ENCODE peak calls at places on chromosomes 2 and 18, in four cellular contexts. One of them, this sample, is unnamed. For H3K4me1, the result is how much of the 10 kb centered on the place peaks cover.

GRCh38 chr18:79328917-79329316 is 66.8 kb upstream of the NFATC1 start:
- DNase-seq in HepG2: no peak
- DNase-seq in GM12878: no peak
- DNase-seq in K562: no peak
- DNase-seq in this sample: no peak

GRCh38 chr2:177275041-177275440 is 10.5 kb upstream of the NFE2L2 start:
- DNase-seq in K562: no peak
- DNase-seq in HepG2: no peak
- DNase-seq in GM12878: no peak
- DNase-seq in this sample: no peak

GRCh38 chr2:202185816-202186221 is 52.6 kb downstream of the SUMO1 start:
- DNase-seq in HepG2: peak
- DNase-seq in K562: no peak
- DNase-seq in GM12878: no peak
- DNase-seq in this sample: no peak

GRCh38 chr2:169073972-169074751 is 4.8 kb downstream of the DHRS9 start:
- DNase-seq in K562: no peak
- DNase-seq in GM12878: no peak
- DNase-seq in HepG2: no peak
- DNase-seq in this sample: no peak

GRCh38 chr2:171248205-171248662 is 87.5 kb upstream of the TLK1 start:
- DNase-seq in HepG2: no peak
- DNase-seq in K562: no peak
- DNase-seq in GM12878: peak
- DNase-seq in this sample: no peak

GRCh38 chr2:1789610-1790009 is 45.3 kb upstream of the PXDN start:
- DNase-seq in K562: no peak
- DNase-seq in HepG2: no peak
- DNase-seq in GM12878: no peak
- DNase-seq in this sample: peak

GRCh38 chr2:98818164-98818563 is 87.2 kb upstream of the MGAT4A start:
- DNase-seq in GM12878: no peak
- DNase-seq in HepG2: no peak
- DNase-seq in K562: no peak
- DNase-seq in this sample: no peak

GRCh38 chr18:34928754-34929335 is 112.4 kb upstream of the MAPRE2 start:
- DNase-seq in K562: no peak
- DNase-seq in GM12878: no peak
- DNase-seq in HepG2: no peak
- DNase-seq in this sample: no peak

GRCh38 chr2:86194751-86195054 is 559 bp downstream of the IMMT start:
- DNase-seq in GM12878: peak
- DNase-seq in K562: no peak
- DNase-seq in HepG2: no peak
- DNase-seq in this sample: peak
- H3K4me1 ChIP-seq in GM12878: under half
- H3K4me1 ChIP-seq in K562: under half
- H3K4me1 ChIP-seq in HepG2: half or more
- H3K4me1 ChIP-seq in this sample: under half

GRCh38 chr2:189297446-189297845 is 117.9 kb upstream of the COL5A2 start:
- DNase-seq in HepG2: no peak
- DNase-seq in GM12878: no peak
- DNase-seq in K562: no peak
- DNase-seq in this sample: no peak

GRCh38 chr2:189287982-189288494 is 108.5 kb upstream of the COL5A2 start:
- DNase-seq in K562: no peak
- DNase-seq in GM12878: no peak
- DNase-seq in HepG2: peak
- DNase-seq in this sample: peak

GRCh38 chr2:189298038-189298437 is 118.5 kb upstream of the COL5A2 start:
- DNase-seq in K562: no peak
- DNase-seq in HepG2: no peak
- DNase-seq in GM12878: no peak
- DNase-seq in this sample: no peak

GRCh38 chr2:189291460-189291859 is 111.9 kb upstream of the COL5A2 start:
- DNase-seq in HepG2: no peak
- DNase-seq in GM12878: no peak
- DNase-seq in K562: no peak
- DNase-seq in this sample: no peak

GRCh38 chr2:189293164-189293563 is 113.6 kb upstream of the COL5A2 start:
- DNase-seq in GM12878: no peak
- DNase-seq in K562: no peak
- DNase-seq in HepG2: no peak
- DNase-seq in this sample: no peak
- TF ChIP-seq JUNB in GM12878: no peak
- TF ChIP-seq JUNB in K562: no peak
- TF ChIP-seq JUNB in HepG2: no peak
- TF ChIP-seq JUNB in this sample: no peak

GRCh38 chr18:47246027-47246971 is 5.2 kb downstream of the SKOR2 start:
- DNase-seq in K562: no peak
- DNase-seq in GM12878: no peak
- DNase-seq in HepG2: no peak
- DNase-seq in this sample: peak
- TF ChIP-seq EZH2 in K562: no peak
- TF ChIP-seq EZH2 in GM12878: no peak
- TF ChIP-seq EZH2 in HepG2: no peak
- TF ChIP-seq EZH2 in this sample: peak

GRCh38 chr2:217828336-217828735 is 174.5 kb downstream of the TNS1 start:
- DNase-seq in K562: no peak
- DNase-seq in GM12878: no peak
- DNase-seq in HepG2: no peak
- DNase-seq in this sample: no peak

GRCh38 chr2:217826505-217826904 is 176.3 kb downstream of the TNS1 start:
- DNase-seq in HepG2: no peak
- DNase-seq in GM12878: no peak
- DNase-seq in K562: no peak
- DNase-seq in this sample: no peak

GRCh38 chr2:217825469-217826235 is 177.1 kb downstream of the TNS1 start:
- DNase-seq in K562: no peak
- DNase-seq in GM12878: no peak
- DNase-seq in HepG2: no peak
- DNase-seq in this sample: no peak

GRCh38 chr2:217829420-217829819 is 173.4 kb downstream of the TNS1 start:
- DNase-seq in K562: no peak
- DNase-seq in HepG2: no peak
- DNase-seq in GM12878: no peak
- DNase-seq in this sample: no peak

DNA sequence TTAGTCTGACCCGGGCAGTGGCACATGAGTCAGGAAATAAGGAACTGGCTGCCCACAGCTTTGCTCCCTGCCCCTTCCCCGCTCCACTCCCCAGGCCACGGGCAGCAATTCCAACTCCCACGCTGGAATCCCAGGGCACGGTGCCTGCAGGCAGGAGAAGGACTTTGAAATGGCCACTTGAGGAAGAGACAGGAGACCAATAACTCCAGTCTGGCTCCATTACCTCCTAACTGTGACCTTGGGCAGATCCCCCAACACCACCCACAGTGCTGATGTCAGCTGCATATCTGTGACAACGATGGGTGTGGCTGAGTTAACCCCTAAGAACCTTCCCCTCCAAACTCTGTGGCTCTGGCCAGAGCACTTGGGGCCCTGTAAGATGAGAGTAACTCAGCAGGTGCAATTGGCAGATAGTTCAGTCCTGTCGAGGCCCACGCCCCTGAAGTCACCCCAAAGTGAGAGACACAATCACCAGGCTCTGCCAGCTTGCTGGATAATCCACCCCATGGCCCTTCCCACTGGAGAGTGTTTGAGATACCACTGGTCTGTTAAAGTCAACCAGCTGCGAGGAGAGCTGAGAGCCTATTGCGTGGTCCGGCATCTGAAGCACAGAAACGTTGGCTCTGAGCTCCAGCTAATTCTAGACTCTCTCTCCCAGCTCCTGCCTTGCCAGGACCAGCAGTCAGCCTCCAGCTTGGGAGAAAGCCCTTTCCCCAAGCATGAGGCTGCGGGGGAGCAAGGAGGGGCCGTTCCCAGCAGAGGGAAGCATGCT is 175.2 kb downstream of the TNS1 start:
- DNase-seq in HepG2: no peak
- DNase-seq in K562: peak
- DNase-seq in GM12878: no peak
- DNase-seq in this sample: no peak
- H3K4me1 ChIP-seq in HepG2: under half
- H3K4me1 ChIP-seq in K562: under half
- H3K4me1 ChIP-seq in GM12878: under half
- H3K4me1 ChIP-seq in this sample: under half

DNA sequence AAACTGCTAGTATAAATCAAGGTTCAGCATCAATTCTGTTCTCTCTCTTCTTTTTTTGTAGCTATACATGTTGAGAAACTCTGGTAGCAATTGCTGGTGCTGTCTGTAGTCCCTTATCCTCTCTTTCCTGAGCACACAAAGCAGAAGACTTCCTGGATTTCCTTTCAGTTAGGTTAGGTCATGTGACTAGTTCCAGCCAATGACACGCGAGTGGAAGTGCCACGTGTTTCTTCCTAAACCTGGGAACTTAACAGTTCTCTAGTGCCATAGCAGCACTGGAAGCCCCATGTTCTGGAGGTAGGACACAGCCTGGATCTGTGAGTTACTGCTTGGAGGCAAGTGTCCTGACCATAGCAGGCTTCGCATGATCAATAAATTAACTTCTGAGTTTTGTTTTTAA is 125.9 kb downstream of the PLA2R1 start:
- DNase-seq in HepG2: no peak
- DNase-seq in GM12878: no peak
- DNase-seq in K562: peak
- DNase-seq in this sample: peak
- TF ChIP-seq JUNB in HepG2: no peak
- TF ChIP-seq JUNB in GM12878: no peak
- TF ChIP-seq JUNB in K562: no peak
- TF ChIP-seq JUNB in this sample: no peak

DNA sequence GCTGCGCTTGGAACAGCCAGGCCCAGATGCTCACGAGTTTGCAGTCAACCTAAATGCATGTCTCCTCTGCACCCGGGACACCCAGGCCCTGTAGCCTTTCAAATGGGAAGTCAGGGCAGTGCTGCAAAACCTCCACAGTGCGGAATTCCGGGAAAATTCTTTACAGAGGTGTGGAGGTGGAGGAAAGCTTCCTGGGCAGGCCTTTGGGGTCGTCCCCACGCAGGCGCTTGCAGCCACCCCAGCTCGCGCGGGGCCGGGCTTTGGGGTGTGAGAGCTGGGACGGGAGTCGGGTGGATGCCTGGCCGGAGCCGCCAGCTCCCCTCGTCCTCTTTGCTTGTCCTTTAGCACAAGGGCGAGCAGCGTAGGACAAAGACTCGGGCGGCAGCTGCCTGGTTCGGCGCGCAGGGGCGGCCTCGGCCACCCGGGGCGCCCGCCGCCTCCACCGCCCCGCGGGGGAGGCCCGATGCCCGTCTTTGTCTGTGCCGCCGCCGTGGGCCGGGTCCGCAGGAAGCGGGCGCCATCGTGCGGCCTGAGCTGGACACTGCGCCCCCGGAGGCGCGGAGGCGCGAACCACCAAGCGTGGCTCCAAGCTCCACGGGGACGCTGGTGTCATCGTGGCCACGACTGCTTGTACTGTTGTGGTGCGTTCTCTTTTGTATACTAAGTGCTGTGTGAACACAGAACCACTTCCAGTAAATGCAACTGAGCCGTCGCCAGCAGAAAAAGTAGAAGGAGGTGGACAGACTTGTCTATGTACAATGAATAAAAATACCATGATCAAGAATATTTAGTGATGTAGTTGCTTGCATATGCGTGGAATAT is 28.2 kb upstream of the BCL11A start:
- DNase-seq in HepG2: peak
- DNase-seq in GM12878: no peak
- DNase-seq in K562: peak
- DNase-seq in this sample: peak
- TF ChIP-seq EZH2 in HepG2: peak
- TF ChIP-seq EZH2 in GM12878: no peak
- TF ChIP-seq EZH2 in K562: no peak
- TF ChIP-seq EZH2 in this sample: no peak

DNA sequence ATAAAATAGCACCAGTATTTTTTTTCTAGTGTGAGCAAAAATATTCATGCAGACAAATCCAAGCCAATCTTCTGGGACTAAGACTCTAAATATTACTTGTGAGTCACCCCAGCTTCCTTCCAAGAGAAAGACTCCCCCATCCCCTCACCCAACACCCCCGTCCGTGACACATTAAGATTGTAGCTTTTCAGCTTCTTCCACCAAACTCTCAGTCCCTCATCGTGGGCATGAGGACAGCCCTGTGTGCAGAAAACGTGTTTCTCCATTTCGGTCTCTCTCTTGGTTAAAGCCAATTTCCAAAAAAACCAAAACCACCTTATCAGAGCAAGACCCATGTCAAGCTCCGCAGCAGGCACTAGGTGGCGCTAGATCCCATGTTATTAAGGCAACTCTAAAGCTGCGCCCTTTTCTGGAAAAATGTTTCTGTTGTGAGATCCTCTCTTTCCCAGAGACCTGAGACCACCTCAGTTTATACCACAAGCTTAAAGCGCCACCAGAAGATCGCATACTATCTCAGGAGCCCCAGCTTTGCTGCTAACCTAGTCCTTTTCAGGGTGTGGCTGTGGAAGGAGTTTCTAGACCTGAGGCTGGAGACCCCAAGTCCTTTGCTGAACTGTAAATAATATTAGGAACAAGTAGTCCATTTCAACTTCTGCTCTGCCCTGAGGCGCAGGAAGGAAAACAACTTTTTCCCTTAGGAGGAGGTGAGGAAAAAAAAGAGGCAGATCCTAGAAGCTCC is 123.1 kb upstream of the LGALSL start:
- DNase-seq in HepG2: peak
- DNase-seq in K562: peak
- DNase-seq in GM12878: no peak
- DNase-seq in this sample: peak
- H3K4me1 ChIP-seq in HepG2: under half
- H3K4me1 ChIP-seq in K562: under half
- H3K4me1 ChIP-seq in GM12878: under half
- H3K4me1 ChIP-seq in this sample: under half

This sample was measured in GM23338.